ENCODE peak calls at places on chromosome 21, in five cellular contexts. B is psoas muscle, V is aorta, A is right atrium auricular region, W is IMR-90. F is an unnamed sample.
A peak's percentile ranks its signal among the peaks of the same experiment; 100 is the strongest.

GRCh38 chr21:28822882-28823335 is 169.8 kb downstream of the LTN1 start:
- DNase-seq in B (no peak), V (no peak), A (no peak), W (peak; percentile 21), F (no peak)

GRCh38 chr21:20996421-20997307 is 1.5 kb upstream of the NCAM2 start:
- DNase-seq in B (no peak), V (no peak), A (no peak), W (peak; percentile 16), F (no peak)

GRCh38 chr21:16304700-16305099 is 574.9 kb downstream of the USP25 start:
- DNase-seq in B (no peak), V (no peak), A (no peak), W (no peak), F (no peak)

GRCh38 chr21:20315044-20315443 is 683.2 kb upstream of the NCAM2 start:
- DNase-seq in B (no peak), V (no peak), A (no peak), W (no peak), F (no peak)

GRCh38 chr21:27759091-27759659 is 792.3 kb upstream of the ADAMTS5 start:
- DNase-seq in B (no peak), V (peak; percentile 72), A (no peak), W (no peak), F (no peak)

GRCh38 chr21:39882186-39882882 is 15.1 kb downstream of the PCP4 start:
- DNase-seq in B (no peak), V (no peak), A (no peak), W (no peak), F (no peak)

GRCh38 chr21:42037943-42038342 is 27.8 kb upstream of the ZBTB21 start:
- DNase-seq in B (no peak), V (peak; percentile 47), A (no peak), W (no peak), F (no peak)

GRCh38 chr21:29240136-29240535 is 58.6 kb upstream of the BACH1 start:
- DNase-seq in B (no peak), V (no peak), A (no peak), W (no peak), F (no peak)

GRCh38 chr21:42222821-42223390 is 4.0 kb downstream of the ABCG1 start:
- DNase-seq in B (no peak), V (no peak), A (no peak), W (no peak), F (peak; percentile 67)

GRCh38 chr21:41289431-41289830 is 27.2 kb upstream of the FAM3B start:
- DNase-seq in B (no peak), V (no peak), A (no peak), W (peak; percentile 4), F (no peak)

GRCh38 chr21:15560383-15561056 is 169.3 kb upstream of the USP25 start:
- DNase-seq in B (no peak), V (no peak), A (no peak), W (no peak), F (no peak)

GRCh38 chr21:15141236-15141970 is 76.6 kb upstream of the NRIP1 start:
- DNase-seq in B (no peak), V (no peak), A (no peak), W (no peak), F (no peak)

GRCh38 chr21:27213328-27213727 is 246.4 kb upstream of the ADAMTS5 start:
- DNase-seq in B (no peak), V (no peak), A (no peak), W (peak; percentile 36), F (no peak)

GRCh38 chr21:43005635-43006034 is 31.3 kb downstream of the PKNOX1 start:
- DNase-seq in B (no peak), V (no peak), A (no peak), W (no peak), F (no peak)

GRCh38 chr21:31248598-31248997 is 95.5 kb downstream of the TIAM1 start:
- DNase-seq in B (peak; percentile 51), V (no peak), A (no peak), W (peak; percentile 63), F (no peak)

GRCh38 chr21:35984654-35985366 is 75.5 kb downstream of the SETD4 start:
- DNase-seq in B (no peak), V (no peak), A (no peak), W (no peak), F (no peak)

GRCh38 chr21:31909153-31909771 is 36.4 kb downstream of the HUNK start:
- DNase-seq in B (no peak), V (no peak), A (no peak), W (peak; percentile 17), F (no peak)

GRCh38 chr21:46667191-46667734 is 31.8 kb downstream of the PRMT2 start:
- DNase-seq in B (peak; percentile 44), V (peak; percentile 73), A (no peak), W (peak; percentile 16), F (no peak)

GRCh38 chr21:25313891-25314646 is 293.2 kb downstream of the MRPL39 start:
- DNase-seq in B (no peak), V (no peak), A (no peak), W (peak; percentile 67), F (no peak)

GRCh38 chr21:42437786-42438185 is 34.1 kb downstream of the UBASH3A start:
- DNase-seq in B (no peak), V (no peak), A (no peak), W (peak; percentile 2), F (no peak)

GRCh38 chr21:41612674-41613250 is 104.8 kb upstream of the TMPRSS2 start:
- DNase-seq in B (peak; percentile 90), V (peak; percentile 95), A (peak; percentile 92), W (peak; percentile 90), F (peak; percentile 91)

GRCh38 chr21:29655577-29655976 is 284.2 kb downstream of the GRIK1 start:
- DNase-seq in B (no peak), V (no peak), A (no peak), W (no peak), F (no peak)

GRCh38 chr21:31948681-31949080 is 75.9 kb downstream of the HUNK start:
- DNase-seq in B (no peak), V (no peak), A (no peak), W (no peak), F (no peak)

GRCh38 chr21:28387220-28387619 is 605.5 kb downstream of the LTN1 start:
- DNase-seq in B (no peak), V (no peak), A (no peak), W (no peak), F (no peak)

GRCh38 chr21:14120091-14120734 is 90.5 kb downstream of the LIPI start:
- DNase-seq in B (no peak), V (no peak), A (no peak), W (peak; percentile 8), F (no peak)

GRCh38 chr21:42721341-42721824 is 68.0 kb downstream of the PDE9A start:
- DNase-seq in B (no peak), V (no peak), A (no peak), W (no peak), F (no peak)

GRCh38 chr21:16302851-16303282 is 573.1 kb downstream of the USP25 start:
- DNase-seq in B (peak; percentile 68), V (no peak), A (peak; percentile 87), W (peak; percentile 12), F (no peak)

GRCh38 chr21:33870768-33871167 is 44.8 kb downstream of the ATP5PO start:
- DNase-seq in B (peak; percentile 8), V (no peak), A (no peak), W (peak; percentile 31), F (no peak)

GRCh38 chr21:14602418-14602987 is 56.4 kb upstream of the SAMSN1 start:
- DNase-seq in B (no peak), V (no peak), A (no peak), W (no peak), F (no peak)

GRCh38 chr21:32233055-32233546 is 45.7 kb downstream of the MIS18A start:
- DNase-seq in B (no peak), V (no peak), A (no peak), W (peak; percentile 5), F (no peak)

GRCh38 chr21:20661221-20661620 is 337.0 kb upstream of the NCAM2 start:
- DNase-seq in B (no peak), V (no peak), A (no peak), W (no peak), F (no peak)

GRCh38 chr21:15749045-15749867 is 19.5 kb downstream of the USP25 start:
- DNase-seq in B (no peak), V (no peak), A (no peak), W (peak; percentile 49), F (no peak)

DNA sequence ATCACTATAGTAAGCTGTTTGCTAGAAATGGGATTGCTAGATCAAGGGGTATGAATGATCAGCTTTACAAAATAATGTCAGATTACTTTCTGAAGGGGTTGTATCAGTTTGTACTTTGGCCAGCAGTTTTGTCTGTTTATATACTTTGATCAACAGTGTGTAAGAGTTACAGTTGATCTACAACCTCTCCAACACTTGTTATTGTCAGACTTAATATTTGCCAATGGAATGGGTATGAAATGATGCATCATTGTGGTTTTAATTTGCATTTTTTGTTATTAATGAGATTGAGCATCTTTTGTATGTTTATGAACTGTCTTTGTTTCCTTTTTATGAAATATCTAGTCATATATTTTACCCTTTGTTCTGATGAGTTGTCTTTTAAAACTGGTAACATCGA is 4.3 kb downstream of the TTC3 start:
- DNase-seq in B (no peak), V (no peak), A (no peak), W (no peak), F (no peak)
- H3K27ac ChIP-seq in B (no peak overlapping the region), V (no peak overlapping the region), A (no peak overlapping the region), W (no peak overlapping the region), F (no peak overlapping the region)

DNA sequence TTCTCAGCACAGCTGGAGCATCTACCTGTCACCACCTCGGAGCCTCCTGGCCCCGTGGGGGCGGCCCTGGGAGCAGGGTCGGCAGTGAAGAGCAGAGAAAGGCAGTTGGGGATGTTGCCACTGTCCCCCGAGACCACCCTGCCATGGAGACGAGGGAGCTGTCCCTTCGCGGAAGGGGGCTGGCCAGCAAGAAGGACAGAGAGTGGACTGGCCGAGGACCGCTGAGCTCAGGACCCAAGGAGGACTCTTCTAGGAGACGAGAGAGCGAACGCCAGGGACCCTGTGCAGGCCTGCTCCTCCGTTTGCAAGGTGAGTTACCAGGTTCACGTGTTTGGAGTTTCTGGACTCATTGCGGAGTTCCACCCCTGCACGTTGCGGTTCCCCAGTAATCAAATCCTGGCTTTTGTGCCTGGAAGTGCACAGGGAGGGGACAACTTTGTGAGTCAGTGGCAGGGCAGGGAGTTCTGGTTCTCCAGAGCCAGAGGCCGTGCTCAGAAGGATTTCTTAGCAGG is 5.6 kb upstream of the POFUT2 start:
- DNase-seq in B (no peak), V (no peak), A (peak; percentile 79), W (no peak), F (peak; percentile 75)
- H3K27ac ChIP-seq in B (peak overlapping the region; percentile 82), V (peak overlapping the region; percentile 69), A (peak overlapping the region; percentile 88), W (peak overlapping the region; percentile 98), F (peak overlapping the region; percentile 84)

DNA sequence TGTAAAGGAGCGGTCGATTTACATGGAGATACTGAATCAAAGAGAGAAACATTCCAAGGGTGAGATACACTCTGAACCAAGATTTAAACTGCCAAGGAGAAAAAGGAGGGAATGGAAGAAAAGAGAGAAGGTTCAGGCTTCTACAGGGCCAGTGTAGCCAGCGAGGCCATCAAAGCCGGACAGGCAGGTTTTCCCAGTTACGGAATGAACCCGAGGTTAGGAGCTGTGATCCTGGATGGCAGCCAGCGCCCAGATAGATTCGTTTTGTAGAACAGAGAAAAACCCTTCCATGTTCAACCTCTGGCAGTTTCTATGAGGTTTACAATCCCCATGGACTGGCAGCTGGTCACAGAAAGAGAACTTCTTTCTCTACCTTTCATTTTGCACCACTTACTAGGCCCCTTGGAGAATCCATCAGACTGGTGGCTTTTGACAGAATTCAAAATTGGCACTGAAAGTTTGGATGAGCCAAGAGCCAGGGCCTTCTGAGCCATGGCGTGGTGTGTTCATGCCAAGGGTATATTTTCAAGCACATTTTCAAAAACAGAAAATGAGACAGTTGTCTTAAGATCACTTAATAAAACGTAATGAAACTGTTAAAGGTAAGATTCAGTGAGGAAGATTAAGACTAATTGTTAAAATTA is 171.5 kb downstream of the RUNX1 start:
- DNase-seq in B (no peak), V (no peak), A (peak; percentile 56), W (no peak), F (no peak)
- H3K27ac ChIP-seq in B (no peak overlapping the region), V (no peak overlapping the region), A (no peak overlapping the region), W (no peak overlapping the region), F (peak overlapping the region; percentile 54)

GRCh38 chr21:44027607-44028286 is 15.6 kb downstream of the TRAPPC10 start:
- DNase-seq in B (no peak), V (no peak), A (no peak), W (no peak), F (no peak)
- H3K27ac ChIP-seq in B (no peak overlapping the region), V (no peak overlapping the region), A (no peak overlapping the region), W (no peak overlapping the region), F (no peak overlapping the region)